ENCODE peak calls at places on chromosomes 4 and X, in nine cellular contexts. B, A, Z, N, Y, J, O, W and H are unnamed samples.

GRCh38 chr4:186881521-186882220 is 158.0 kb upstream of the FAT1 start:
- DNase-seq in B (peak; percentile 67), A (no peak), Z (no peak), N (no peak), Y (no peak), J (peak; percentile 91), O (no peak), W (no peak), H (no peak)

GRCh38 chr4:1491630-1492457 is 85.6 kb upstream of the NKX1-1 start:
- DNase-seq in B (no peak), A (peak; percentile 35), Z (no peak), N (no peak), Y (no peak), J (no peak), O (no peak), W (no peak), H (peak; percentile 39)

GRCh38 chr4:185343726-185344581 is 51.8 kb downstream of the LRP2BP start:
- DNase-seq in B (peak; percentile 27), A (no peak), Z (no peak), N (peak; percentile 58), Y (peak; percentile 65), J (peak; percentile 60), O (peak; percentile 11), W (no peak), H (no peak)

GRCh38 chr4:87151730-87152129 is 68.7 kb downstream of the KLHL8 start:
- DNase-seq in B (no peak), A (no peak), Z (no peak), N (no peak), Y (no peak), J (no peak), O (no peak), W (no peak), H (no peak)

GRCh38 chr4:7756071-7756470 is 183.6 kb downstream of the AFAP1 start:
- DNase-seq in B (no peak), A (no peak), Z (no peak), N (no peak), Y (no peak), J (no peak), O (no peak), W (no peak), H (peak; percentile 15)

GRCh38 chrX:12965390-12965940 is 9.4 kb upstream of the TMSB4X start:
- DNase-seq in B (no peak), A (no peak), Z (no peak), N (no peak), Y (peak; percentile 3), J (no peak), O (no peak), W (peak; percentile 77), H (no peak)

GRCh38 chr4:1359161-1359535 is 12.1 kb downstream of the UVSSA start:
- DNase-seq in B (no peak), A (no peak), Z (no peak), N (no peak), Y (no peak), J (no peak), O (no peak), W (no peak), H (no peak)

GRCh38 chr4:24915121-24915922 is 2.5 kb upstream of the CCDC149 start:
- DNase-seq in B (no peak), A (no peak), Z (peak; percentile 61), N (no peak), Y (no peak), J (no peak), O (no peak), W (no peak), H (no peak)

GRCh38 chr4:20252656-20253271 is 1.1 kb downstream of the SLIT2 start:
- DNase-seq in B (peak; percentile 39), A (peak; percentile 43), Z (peak; percentile 53), N (no peak), Y (peak; percentile 71), J (peak; percentile 30), O (peak; percentile 11), W (peak; percentile 39), H (peak; percentile 65)

GRCh38 chr4:147550626-147551250 is 66.5 kb upstream of the TMEM184C start:
- DNase-seq in B (peak; percentile 95), A (no peak), Z (no peak), N (no peak), Y (peak; percentile 69), J (peak; percentile 87), O (no peak), W (no peak), H (no peak)

GRCh38 chr4:94488667-94489066 is 36.9 kb downstream of the PDLIM5 start:
- DNase-seq in B (peak; percentile 87), A (no peak), Z (no peak), N (no peak), Y (no peak), J (peak; percentile 80), O (no peak), W (peak; percentile 27), H (no peak)

GRCh38 chr4:76078033-76078613 is 3.6 kb downstream of the ART3 start:
- DNase-seq in B (no peak), A (no peak), Z (no peak), N (no peak), Y (no peak), J (no peak), O (no peak), W (no peak), H (no peak)

GRCh38 chr4:186159613-186160012 is 31.8 kb upstream of the CYP4V2 start:
- DNase-seq in B (no peak), A (no peak), Z (peak; percentile 6), N (no peak), Y (no peak), J (no peak), O (no peak), W (no peak), H (no peak)

GRCh38 chr4:106344324-106344970 is 24.1 kb downstream of the GIMD1 start:
- DNase-seq in B (peak; percentile 71), A (no peak), Z (no peak), N (no peak), Y (no peak), J (peak; percentile 76), O (no peak), W (no peak), H (no peak)

GRCh38 chr4:112523008-112523440 is 7.0 kb upstream of the NEUROG2 start:
- DNase-seq in B (peak; percentile 66), A (no peak), Z (peak; percentile 81), N (no peak), Y (no peak), J (peak; percentile 24), O (no peak), W (peak; percentile 52), H (no peak)

GRCh38 chr4:147755567-147756295 is 23.8 kb downstream of the ARHGAP10 start:
- DNase-seq in B (peak; percentile 83), A (no peak), Z (no peak), N (no peak), Y (no peak), J (peak; percentile 89), O (no peak), W (no peak), H (no peak)

GRCh38 chr4:80072607-80073361 is at the start of gene ANTXR2:
- DNase-seq in B (peak; percentile 98), A (peak; percentile 96), Z (peak; percentile 85), N (peak; percentile 92), Y (peak; percentile 96), J (peak; percentile 97), O (peak; percentile 87), W (peak; percentile 74), H (peak; percentile 94)

GRCh38 chr4:143437937-143438336 is 75.6 kb upstream of the SMARCA5 start:
- DNase-seq in B (no peak), A (no peak), Z (no peak), N (no peak), Y (no peak), J (no peak), O (no peak), W (no peak), H (no peak)

GRCh38 chrX:75156537-75156945 is 458 bp upstream of the ABCB7 start:
- DNase-seq in B (peak; percentile 12), A (no peak), Z (peak; percentile 2), N (no peak), Y (no peak), J (peak; percentile 11), O (no peak), W (no peak), H (no peak)

GRCh38 chrX:20139966-20140365 is 1.7 kb downstream of the EIF1AX start:
- DNase-seq in B (peak; percentile 59), A (no peak), Z (no peak), N (no peak), Y (no peak), J (peak; percentile 67), O (no peak), W (no peak), H (no peak)

DNA sequence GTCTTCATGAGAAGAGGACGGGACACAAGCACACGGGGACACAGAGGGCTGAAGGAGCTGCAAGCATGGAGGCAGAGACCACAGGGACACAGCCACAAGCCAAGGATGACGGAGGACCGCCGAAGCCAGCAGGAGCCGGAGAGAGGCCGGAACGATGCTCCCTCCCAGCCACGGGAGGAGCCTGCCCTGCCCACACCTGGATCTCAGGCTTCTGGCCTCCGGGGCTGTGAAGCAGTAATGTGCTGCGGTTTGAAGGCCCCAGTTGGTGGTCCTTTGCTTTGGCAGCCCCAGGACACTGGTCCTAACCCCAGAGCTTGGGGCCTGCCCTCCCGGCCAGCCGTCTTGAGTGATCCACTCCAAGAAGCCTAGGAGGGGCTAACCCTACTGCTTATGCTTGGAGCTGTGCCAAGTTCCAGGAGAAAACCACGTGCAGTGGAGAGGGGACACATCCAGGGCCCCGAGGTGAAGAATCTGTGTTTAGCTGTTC is 85.9 kb downstream of the HMX1 start:
- DNase-seq in B (no peak), A (no peak), Z (no peak), N (no peak), Y (no peak), J (no peak), O (no peak), W (no peak), H (no peak)
- H3K27me3 ChIP-seq in B (no peaks in the 10 kb centered on the region), A (no peaks in the 10 kb centered on the region), Z (no peaks in the 10 kb centered on the region), N (no peaks in the 10 kb centered on the region), Y (no peaks in the 10 kb centered on the region), J (no peaks in the 10 kb centered on the region), O (peaks cover 47% of the 10 kb centered on the region), W (no peaks in the 10 kb centered on the region), H (no peaks in the 10 kb centered on the region)

GRCh38 chr4:128363966-128364365 is 76.4 kb upstream of the PGRMC2 start:
- DNase-seq in B (no peak), A (no peak), Z (no peak), N (no peak), Y (no peak), J (no peak), O (no peak), W (no peak), H (no peak)
- H3K36me3 ChIP-seq in B (no peaks in the 10 kb centered on the region), A (no peaks in the 10 kb centered on the region), Z (no peaks in the 10 kb centered on the region), N (no peaks in the 10 kb centered on the region), Y (no peaks in the 10 kb centered on the region), J (no peaks in the 10 kb centered on the region), O (no peaks in the 10 kb centered on the region), W (no peaks in the 10 kb centered on the region), H (peaks cover 6% of the 10 kb centered on the region)

GRCh38 chrX:55135171-55135570 is 46.4 kb downstream of the PAGE2 start:
- DNase-seq in B (peak; percentile 31), A (peak; percentile 56), Z (peak; percentile 20), N (no peak), Y (no peak), J (peak; percentile 4), O (peak; percentile 9), W (peak; percentile 36), H (peak; percentile 50)
- H3K27me3 ChIP-seq in B (peaks cover 8% of the 10 kb centered on the region), A (peaks cover 3% of the 10 kb centered on the region), Z (no peaks in the 10 kb centered on the region), N (no peaks in the 10 kb centered on the region), Y (no peaks in the 10 kb centered on the region), J (no peaks in the 10 kb centered on the region), O (no peaks in the 10 kb centered on the region), W (no peaks in the 10 kb centered on the region), H (no peaks in the 10 kb centered on the region)

DNA sequence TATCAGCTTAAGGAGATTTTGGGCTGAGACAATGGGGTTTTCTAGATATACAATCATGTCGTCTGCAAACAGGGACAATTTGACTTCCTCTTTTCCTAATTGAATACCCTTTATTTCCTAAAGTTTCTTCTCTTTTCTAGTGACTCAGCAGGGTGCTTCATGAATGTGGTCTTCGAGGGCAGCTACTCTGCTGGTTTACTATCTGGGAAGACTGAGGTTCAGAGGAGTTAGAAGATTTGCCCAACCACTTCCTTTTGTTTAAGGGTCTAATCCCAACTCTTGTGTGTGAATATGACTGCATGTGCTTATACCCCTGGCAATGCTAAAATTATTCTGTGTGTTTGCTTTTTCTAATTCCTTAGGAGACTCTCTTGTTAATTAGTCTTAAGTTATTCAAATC is 17.4 kb downstream of the EVC start:
- DNase-seq in B (no peak), A (no peak), Z (no peak), N (no peak), Y (no peak), J (no peak), O (no peak), W (no peak), H (no peak)
- H3K36me3 ChIP-seq in B (peaks cover 55% of the 10 kb centered on the region), A (no peaks in the 10 kb centered on the region), Z (no peaks in the 10 kb centered on the region), N (peaks cover 38% of the 10 kb centered on the region), Y (peaks cover 19% of the 10 kb centered on the region), J (peaks cover 39% of the 10 kb centered on the region), O (peaks cover 20% of the 10 kb centered on the region), W (no peaks in the 10 kb centered on the region), H (peaks cover 6% of the 10 kb centered on the region)